ENCODE peak calls at places on chromosomes 16 and 17, in eight cellular contexts. One of them, this sample, is unnamed.

GRCh38 chr17:55053855-55054254 is 85.3 kb downstream of the STXBP4 start:
- DNase-seq in CD8-positive, alpha-beta memory T cell: no peak
- DNase-seq in stomach: no peak
- DNase-seq in Peyer's patch: no peak
- DNase-seq in AG04449: no peak
- DNase-seq in PC-9: no peak
- DNase-seq in fibroblast of the aortic adventitia: peak
- DNase-seq in MM.1S: no peak
- DNase-seq in this sample: no peak

GRCh38 chr17:49730078-49730786 is 22.5 kb upstream of the SLC35B1 start:
- DNase-seq in CD8-positive, alpha-beta memory T cell: no peak
- DNase-seq in stomach: peak
- DNase-seq in Peyer's patch: peak
- DNase-seq in AG04449: no peak
- DNase-seq in PC-9: no peak
- DNase-seq in fibroblast of the aortic adventitia: peak
- DNase-seq in MM.1S: no peak
- DNase-seq in this sample: peak

GRCh38 chr17:35297666-35298065 is 54.8 kb downstream of the SLFN5 start:
- DNase-seq in CD8-positive, alpha-beta memory T cell: no peak
- DNase-seq in stomach: no peak
- DNase-seq in Peyer's patch: no peak
- DNase-seq in AG04449: no peak
- DNase-seq in PC-9: no peak
- DNase-seq in fibroblast of the aortic adventitia: peak
- DNase-seq in MM.1S: no peak
- DNase-seq in this sample: no peak

GRCh38 chr16:61362583-61362982 is 673.7 kb downstream of the CDH8 start:
- DNase-seq in CD8-positive, alpha-beta memory T cell: no peak
- DNase-seq in stomach: no peak
- DNase-seq in Peyer's patch: no peak
- DNase-seq in AG04449: no peak
- DNase-seq in PC-9: no peak
- DNase-seq in fibroblast of the aortic adventitia: no peak
- DNase-seq in MM.1S: no peak
- DNase-seq in this sample: no peak

GRCh38 chr17:77510133-77510796 is 369.5 kb downstream of the SEC14L1 start:
- DNase-seq in CD8-positive, alpha-beta memory T cell: no peak
- DNase-seq in stomach: no peak
- DNase-seq in Peyer's patch: peak
- DNase-seq in AG04449: no peak
- DNase-seq in PC-9: no peak
- DNase-seq in fibroblast of the aortic adventitia: no peak
- DNase-seq in MM.1S: no peak
- DNase-seq in this sample: peak

GRCh38 chr17:46056800-46057304 is 57.8 kb downstream of the STH start:
- DNase-seq in CD8-positive, alpha-beta memory T cell: no peak
- DNase-seq in stomach: no peak
- DNase-seq in Peyer's patch: no peak
- DNase-seq in AG04449: peak
- DNase-seq in PC-9: no peak
- DNase-seq in fibroblast of the aortic adventitia: peak
- DNase-seq in MM.1S: no peak
- DNase-seq in this sample: no peak

GRCh38 chr16:68005786-68006286 is 6.6 kb upstream of the DPEP2 start:
- DNase-seq in CD8-positive, alpha-beta memory T cell: no peak
- DNase-seq in stomach: peak
- DNase-seq in Peyer's patch: peak
- DNase-seq in AG04449: no peak
- DNase-seq in PC-9: peak
- DNase-seq in fibroblast of the aortic adventitia: no peak
- DNase-seq in MM.1S: peak
- DNase-seq in this sample: peak

GRCh38 chr17:82149401-82150099 is 51.5 kb upstream of the FASN start:
- DNase-seq in CD8-positive, alpha-beta memory T cell: no peak
- DNase-seq in stomach: no peak
- DNase-seq in Peyer's patch: no peak
- DNase-seq in AG04449: no peak
- DNase-seq in PC-9: no peak
- DNase-seq in fibroblast of the aortic adventitia: no peak
- DNase-seq in MM.1S: no peak
- DNase-seq in this sample: no peak

GRCh38 chr17:76252040-76252954 is 12.0 kb upstream of the RNF157 start:
- DNase-seq in CD8-positive, alpha-beta memory T cell: no peak
- DNase-seq in stomach: peak
- DNase-seq in Peyer's patch: peak
- DNase-seq in AG04449: no peak
- DNase-seq in PC-9: peak
- DNase-seq in fibroblast of the aortic adventitia: peak
- DNase-seq in MM.1S: no peak
- DNase-seq in this sample: peak

GRCh38 chr17:10469459-10469858 is at the start of gene MYH4:
- DNase-seq in CD8-positive, alpha-beta memory T cell: no peak
- DNase-seq in stomach: no peak
- DNase-seq in Peyer's patch: no peak
- DNase-seq in AG04449: no peak
- DNase-seq in PC-9: no peak
- DNase-seq in fibroblast of the aortic adventitia: no peak
- DNase-seq in MM.1S: no peak
- DNase-seq in this sample: no peak

GRCh38 chr16:2009791-2010510 is at the start of gene ZNF598:
- DNase-seq in CD8-positive, alpha-beta memory T cell: peak
- DNase-seq in stomach: peak
- DNase-seq in Peyer's patch: peak
- DNase-seq in AG04449: no peak
- DNase-seq in PC-9: peak
- DNase-seq in fibroblast of the aortic adventitia: peak
- DNase-seq in MM.1S: peak
- DNase-seq in this sample: peak

GRCh38 chr16:2007081-2007836 is 2.4 kb downstream of the ZNF598 start:
- DNase-seq in CD8-positive, alpha-beta memory T cell: no peak
- DNase-seq in stomach: no peak
- DNase-seq in Peyer's patch: no peak
- DNase-seq in AG04449: no peak
- DNase-seq in PC-9: no peak
- DNase-seq in fibroblast of the aortic adventitia: no peak
- DNase-seq in MM.1S: no peak
- DNase-seq in this sample: no peak

GRCh38 chr16:2008009-2008526 is 1.6 kb downstream of the ZNF598 start:
- DNase-seq in CD8-positive, alpha-beta memory T cell: no peak
- DNase-seq in stomach: no peak
- DNase-seq in Peyer's patch: peak
- DNase-seq in AG04449: no peak
- DNase-seq in PC-9: peak
- DNase-seq in fibroblast of the aortic adventitia: peak
- DNase-seq in MM.1S: no peak
- DNase-seq in this sample: no peak

GRCh38 chr16:2008631-2009301 is 855 bp downstream of the ZNF598 start:
- DNase-seq in CD8-positive, alpha-beta memory T cell: no peak
- DNase-seq in stomach: no peak
- DNase-seq in Peyer's patch: no peak
- DNase-seq in AG04449: no peak
- DNase-seq in PC-9: no peak
- DNase-seq in fibroblast of the aortic adventitia: peak
- DNase-seq in MM.1S: peak
- DNase-seq in this sample: peak

GRCh38 chr16:2009302-2009711 is 314 bp downstream of the ZNF598 start:
- DNase-seq in CD8-positive, alpha-beta memory T cell: no peak
- DNase-seq in stomach: no peak
- DNase-seq in Peyer's patch: no peak
- DNase-seq in AG04449: no peak
- DNase-seq in PC-9: no peak
- DNase-seq in fibroblast of the aortic adventitia: no peak
- DNase-seq in MM.1S: peak
- DNase-seq in this sample: no peak
- H3K4me3 ChIP-seq in CD8-positive, alpha-beta memory T cell: peak
- H3K4me3 ChIP-seq in stomach: peak
- H3K4me3 ChIP-seq in Peyer's patch: peak
- H3K4me3 ChIP-seq in AG04449: peak
- H3K4me3 ChIP-seq in PC-9: peak
- H3K4me3 ChIP-seq in fibroblast of the aortic adventitia: peak
- H3K4me3 ChIP-seq in MM.1S: peak
- H3K4me3 ChIP-seq in this sample: peak

DNA sequence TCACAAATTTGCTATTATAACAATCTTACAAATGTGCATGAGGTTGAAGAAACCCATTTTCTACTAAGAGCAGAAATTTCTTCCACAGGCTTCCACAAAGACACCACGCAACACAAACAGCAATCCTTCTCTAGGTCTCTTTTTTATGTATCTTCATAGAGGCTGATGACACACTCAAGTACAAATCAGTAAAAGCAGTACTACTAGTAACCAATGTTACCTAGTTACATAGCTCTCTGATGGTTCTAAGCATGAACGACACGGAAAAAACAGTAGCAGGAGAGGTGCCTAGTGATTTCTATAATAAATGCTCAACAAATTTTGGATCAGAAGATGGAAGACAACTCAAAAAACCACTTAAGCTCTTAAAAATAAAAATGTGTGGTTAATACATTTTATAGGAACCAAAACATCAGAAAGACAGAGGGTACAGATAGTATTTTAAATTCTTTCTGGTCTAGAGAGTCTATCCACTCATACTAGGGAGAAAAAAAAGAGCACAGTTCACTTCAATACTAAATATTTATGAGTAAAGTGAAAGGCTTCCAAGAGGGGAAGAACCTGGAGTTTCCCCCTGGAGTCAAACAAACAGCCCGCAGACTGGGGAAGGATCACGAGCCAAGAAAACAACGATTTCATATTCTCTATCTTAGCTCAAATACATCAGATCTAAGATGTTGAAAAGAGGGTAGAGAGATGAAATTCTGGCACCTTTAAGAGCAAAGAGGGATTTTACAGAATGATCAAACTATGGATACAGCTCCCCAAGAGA is 40.2 kb downstream of the SMG6 start:
- DNase-seq in CD8-positive, alpha-beta memory T cell: no peak
- DNase-seq in stomach: no peak
- DNase-seq in Peyer's patch: no peak
- DNase-seq in AG04449: no peak
- DNase-seq in PC-9: no peak
- DNase-seq in fibroblast of the aortic adventitia: peak
- DNase-seq in MM.1S: no peak
- DNase-seq in this sample: no peak
- H3K4me3 ChIP-seq in CD8-positive, alpha-beta memory T cell: peak
- H3K4me3 ChIP-seq in stomach: no peak
- H3K4me3 ChIP-seq in Peyer's patch: no peak
- H3K4me3 ChIP-seq in AG04449: no peak
- H3K4me3 ChIP-seq in PC-9: no peak
- H3K4me3 ChIP-seq in fibroblast of the aortic adventitia: no peak
- H3K4me3 ChIP-seq in MM.1S: no peak
- H3K4me3 ChIP-seq in this sample: no peak

DNA sequence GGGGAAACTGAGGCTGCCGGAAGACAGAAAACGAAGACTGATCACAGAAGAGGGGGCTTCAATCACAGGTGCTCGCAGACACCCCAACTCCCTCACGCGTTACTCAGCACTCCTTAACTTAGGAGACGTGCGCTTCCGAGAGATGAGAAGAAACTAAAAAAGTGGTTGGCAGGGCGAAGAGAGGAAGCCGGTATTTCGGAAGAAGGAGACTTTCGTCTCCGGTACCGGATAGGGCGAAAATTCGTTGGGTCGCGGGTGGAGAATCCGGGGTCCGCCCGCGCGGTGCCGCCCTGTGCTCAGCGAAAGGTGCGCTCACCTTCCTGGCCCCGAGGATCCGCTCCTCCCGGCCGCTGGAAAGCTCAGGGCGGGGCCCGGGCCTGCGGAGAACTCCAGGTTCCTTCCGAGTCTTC is 917 bp upstream of the TBX2 start:
- DNase-seq in CD8-positive, alpha-beta memory T cell: no peak
- DNase-seq in stomach: no peak
- DNase-seq in Peyer's patch: no peak
- DNase-seq in AG04449: no peak
- DNase-seq in PC-9: no peak
- DNase-seq in fibroblast of the aortic adventitia: peak
- DNase-seq in MM.1S: no peak
- DNase-seq in this sample: peak
- H3K4me3 ChIP-seq in CD8-positive, alpha-beta memory T cell: no peak
- H3K4me3 ChIP-seq in stomach: peak
- H3K4me3 ChIP-seq in Peyer's patch: peak
- H3K4me3 ChIP-seq in AG04449: peak
- H3K4me3 ChIP-seq in PC-9: peak
- H3K4me3 ChIP-seq in fibroblast of the aortic adventitia: peak
- H3K4me3 ChIP-seq in MM.1S: peak
- H3K4me3 ChIP-seq in this sample: peak

GRCh38 chr17:8619294-8619693 is 11.2 kb downstream of the MYH10 start:
- DNase-seq in CD8-positive, alpha-beta memory T cell: no peak
- DNase-seq in stomach: no peak
- DNase-seq in Peyer's patch: no peak
- DNase-seq in AG04449: no peak
- DNase-seq in PC-9: no peak
- DNase-seq in fibroblast of the aortic adventitia: no peak
- DNase-seq in MM.1S: no peak
- DNase-seq in this sample: no peak

GRCh38 chr17:8621585-8621984 is 8.9 kb downstream of the MYH10 start:
- DNase-seq in CD8-positive, alpha-beta memory T cell: no peak
- DNase-seq in stomach: no peak
- DNase-seq in Peyer's patch: no peak
- DNase-seq in AG04449: no peak
- DNase-seq in PC-9: no peak
- DNase-seq in fibroblast of the aortic adventitia: peak
- DNase-seq in MM.1S: no peak
- DNase-seq in this sample: no peak

GRCh38 chr17:8622191-8622590 is 8.3 kb downstream of the MYH10 start:
- DNase-seq in CD8-positive, alpha-beta memory T cell: no peak
- DNase-seq in stomach: no peak
- DNase-seq in Peyer's patch: no peak
- DNase-seq in AG04449: no peak
- DNase-seq in PC-9: no peak
- DNase-seq in fibroblast of the aortic adventitia: no peak
- DNase-seq in MM.1S: no peak
- DNase-seq in this sample: no peak

GRCh38 chr17:8628172-8628571 is 2.4 kb downstream of the MYH10 start:
- DNase-seq in CD8-positive, alpha-beta memory T cell: no peak
- DNase-seq in stomach: no peak
- DNase-seq in Peyer's patch: no peak
- DNase-seq in AG04449: no peak
- DNase-seq in PC-9: no peak
- DNase-seq in fibroblast of the aortic adventitia: no peak
- DNase-seq in MM.1S: no peak
- DNase-seq in this sample: no peak

GRCh38 chr17:8623591-8623990 is 6.9 kb downstream of the MYH10 start:
- DNase-seq in CD8-positive, alpha-beta memory T cell: no peak
- DNase-seq in stomach: no peak
- DNase-seq in Peyer's patch: no peak
- DNase-seq in AG04449: no peak
- DNase-seq in PC-9: no peak
- DNase-seq in fibroblast of the aortic adventitia: peak
- DNase-seq in MM.1S: no peak
- DNase-seq in this sample: no peak
- H3K4me3 ChIP-seq in CD8-positive, alpha-beta memory T cell: no peak
- H3K4me3 ChIP-seq in stomach: no peak
- H3K4me3 ChIP-seq in Peyer's patch: no peak
- H3K4me3 ChIP-seq in AG04449: no peak
- H3K4me3 ChIP-seq in PC-9: no peak
- H3K4me3 ChIP-seq in fibroblast of the aortic adventitia: no peak
- H3K4me3 ChIP-seq in MM.1S: no peak
- H3K4me3 ChIP-seq in this sample: no peak

GRCh38 chr16:4477966-4478365 is 1.8 kb downstream of the HMOX2 start:
- DNase-seq in CD8-positive, alpha-beta memory T cell: no peak
- DNase-seq in stomach: no peak
- DNase-seq in Peyer's patch: no peak
- DNase-seq in AG04449: no peak
- DNase-seq in PC-9: peak
- DNase-seq in fibroblast of the aortic adventitia: peak
- DNase-seq in MM.1S: no peak
- DNase-seq in this sample: no peak
- H3K4me3 ChIP-seq in CD8-positive, alpha-beta memory T cell: peak
- H3K4me3 ChIP-seq in stomach: peak
- H3K4me3 ChIP-seq in Peyer's patch: no peak
- H3K4me3 ChIP-seq in AG04449: no peak
- H3K4me3 ChIP-seq in PC-9: peak
- H3K4me3 ChIP-seq in fibroblast of the aortic adventitia: no peak
- H3K4me3 ChIP-seq in MM.1S: no peak
- H3K4me3 ChIP-seq in this sample: no peak